ENCODE peak calls at places on chromosomes 13 and 19, in eight cellular contexts. X is IMR-90, E is cardiac muscle cell, O is fibroblast of lung, C is AG04450, S is suprapubic skin, N is GM12878, R is brain microvascular endothelial cell. Y is an unnamed sample.

GRCh38 chr13:79614519-79614918 is 133.6 kb downstream of the NDFIP2 start:
- DNase-seq in X (no peak), E (no peak), O (no peak), C (no peak), S (no peak), N (no peak), R (no peak), Y (no peak)

GRCh38 chr19:5559804-5560133 is 8.0 kb downstream of the TINCR start:
- DNase-seq in X (no peak), E (no peak), O (no peak), C (no peak), S (no peak), N (no peak), R (no peak), Y (no peak)

GRCh38 chr13:40971321-40971720 is 47.8 kb downstream of the ELF1 start:
- DNase-seq in X (no peak), E (no peak), O (no peak), C (no peak), S (no peak), N (no peak), R (no peak), Y (no peak)

GRCh38 chr13:50075619-50076097 is 60.4 kb downstream of the KCNRG start:
- DNase-seq in X (no peak), E (no peak), O (peak; percentile 48), C (no peak), S (no peak), N (no peak), R (no peak), Y (peak; percentile 44)

GRCh38 chr13:39047560-39047959 is 9.3 kb downstream of the NHLRC3 start:
- DNase-seq in X (no peak), E (no peak), O (no peak), C (no peak), S (no peak), N (no peak), R (no peak), Y (no peak)

GRCh38 chr19:18408053-18408476 is 10.6 kb upstream of the LRRC25 start:
- DNase-seq in X (no peak), E (no peak), O (no peak), C (no peak), S (no peak), N (peak; percentile 87), R (no peak), Y (peak; percentile 90)

GRCh38 chr13:87669379-87669978 is 1.7 kb upstream of the SLITRK5 start:
- DNase-seq in X (peak; percentile 10), E (peak; percentile 26), O (peak; percentile 76), C (no peak), S (no peak), N (no peak), R (no peak), Y (peak; percentile 30)

GRCh38 chr19:45607071-45608029 is 5.3 kb upstream of the GPR4 start:
- DNase-seq in X (peak; percentile 59), E (peak; percentile 80), O (peak; percentile 71), C (peak; percentile 30), S (peak; percentile 83), N (no peak), R (peak; percentile 59), Y (peak; percentile 52)

GRCh38 chr19:13906525-13906904 is 514 bp downstream of the CC2D1A start:
- DNase-seq in X (no peak), E (no peak), O (no peak), C (no peak), S (no peak), N (no peak), R (no peak), Y (peak; percentile 14)

GRCh38 chr13:99215466-99215865 is 14.8 kb downstream of the UBAC2 start:
- DNase-seq in X (no peak), E (no peak), O (no peak), C (no peak), S (no peak), N (no peak), R (no peak), Y (no peak)

GRCh38 chr19:3721900-3722442 is 13.8 kb downstream of the TJP3 start:
- DNase-seq in X (no peak), E (no peak), O (no peak), C (no peak), S (no peak), N (no peak), R (no peak), Y (no peak)

GRCh38 chr13:40317980-40318327 is 348.5 kb downstream of the FOXO1 start:
- DNase-seq in X (no peak), E (no peak), O (no peak), C (no peak), S (no peak), N (no peak), R (no peak), Y (peak; percentile 33)

GRCh38 chr19:50368649-50369570 is 3.5 kb upstream of the NAPSA start:
- DNase-seq in X (peak; percentile 83), E (peak; percentile 90), O (peak; percentile 85), C (peak; percentile 65), S (peak; percentile 92), N (peak; percentile 78), R (peak; percentile 87), Y (peak; percentile 93)
- TF ChIP-seq CTCF in X (peak; percentile 84), E (peak; percentile 82), O (peak; percentile 81), C (peak; percentile 81), S (peak; percentile 90), N (peak; percentile 81), R (peak; percentile 84), Y (peak; percentile 85)

GRCh38 chr13:26017932-26018690 is 33.7 kb downstream of the SHISA2 start:
- DNase-seq in X (no peak), E (peak; percentile 41), O (no peak), C (no peak), S (no peak), N (no peak), R (peak; percentile 24), Y (no peak)
- H3K4me3 ChIP-seq in X (no peak overlapping the region), E (no peak overlapping the region), O (no peak overlapping the region), C (no peak overlapping the region), S (no peak overlapping the region), N (no peak overlapping the region), R (no peak overlapping the region), Y (no peak overlapping the region)

GRCh38 chr19:768424-768823 is 17.5 kb downstream of the MISP start:
- DNase-seq in X (peak; percentile 83), E (peak; percentile 90), O (peak; percentile 80), C (peak; percentile 51), S (no peak), N (no peak), R (peak; percentile 77), Y (no peak)

GRCh38 chr19:772730-773436 is 22.0 kb downstream of the MISP start:
- DNase-seq in X (no peak), E (no peak), O (no peak), C (no peak), S (no peak), N (no peak), R (no peak), Y (no peak)

GRCh38 chr19:769610-770009 is 18.7 kb downstream of the MISP start:
- DNase-seq in X (no peak), E (no peak), O (no peak), C (no peak), S (no peak), N (no peak), R (no peak), Y (no peak)

GRCh38 chr19:772043-772442 is 21.1 kb downstream of the MISP start:
- DNase-seq in X (no peak), E (no peak), O (no peak), C (no peak), S (no peak), N (no peak), R (no peak), Y (no peak)

GRCh38 chr19:771332-771785 is 20.4 kb downstream of the MISP start:
- DNase-seq in X (peak; percentile 43), E (peak; percentile 73), O (peak; percentile 57), C (no peak), S (no peak), N (no peak), R (peak; percentile 22), Y (peak; percentile 67)
- TF ChIP-seq CTCF in X (peak; percentile 57), E (peak; percentile 55), O (peak; percentile 71), C (peak; percentile 61), S (peak; percentile 63), N (peak; percentile 39), R (peak; percentile 76), Y (peak; percentile 57)

GRCh38 chr13:35744566-35745203 is 268.2 kb upstream of the MAB21L1 start:
- DNase-seq in X (peak; percentile 16), E (peak; percentile 56), O (no peak), C (no peak), S (no peak), N (no peak), R (peak; percentile 60), Y (no peak)
- H3K4me3 ChIP-seq in X (no peak overlapping the region), E (no peak overlapping the region), O (no peak overlapping the region), C (no peak overlapping the region), S (no peak overlapping the region), N (no peak overlapping the region), R (no peak overlapping the region), Y (no peak overlapping the region)

GRCh38 chr13:60623131-60623530 is 226.1 kb downstream of the TDRD3 start:
- DNase-seq in X (no peak), E (no peak), O (no peak), C (no peak), S (no peak), N (no peak), R (no peak), Y (no peak)

GRCh38 chr13:60620611-60621395 is 223.8 kb downstream of the TDRD3 start:
- DNase-seq in X (no peak), E (no peak), O (no peak), C (no peak), S (no peak), N (no peak), R (no peak), Y (no peak)

GRCh38 chr13:60613080-60613479 is 216.1 kb downstream of the TDRD3 start:
- DNase-seq in X (no peak), E (no peak), O (no peak), C (no peak), S (no peak), N (no peak), R (no peak), Y (no peak)

GRCh38 chr13:60619461-60619860 is 222.4 kb downstream of the TDRD3 start:
- DNase-seq in X (no peak), E (no peak), O (no peak), C (no peak), S (no peak), N (no peak), R (no peak), Y (no peak)

GRCh38 chr13:60617863-60618733 is 221.1 kb downstream of the TDRD3 start:
- DNase-seq in X (peak; percentile 36), E (peak; percentile 63), O (peak; percentile 13), C (no peak), S (no peak), N (no peak), R (peak; percentile 44), Y (no peak)
- TF ChIP-seq CTCF in X (peak; percentile 47), E (peak; percentile 56), O (peak; percentile 25), C (peak; percentile 46), S (peak; percentile 11), N (peak; percentile 5), R (peak; percentile 69), Y (peak; percentile 11)

Y was measured in GM12865.